ENCODE peak calls at places on chromosomes 3 and 15, in five cellular contexts. G, S, C, U and P are unnamed samples.

GRCh38 chr3:159798951-159799350 is 189.7 kb upstream of the IL12A start:
- DNase-seq in G (no peak), S (peak), C (no peak), U (peak), P (no peak)

GRCh38 chr3:140441006-140441405 is 236.9 kb upstream of the TRIM42 start:
- DNase-seq in G (peak), S (peak), C (no peak), U (no peak), P (no peak)

GRCh38 chr15:39803016-39803415 is 20.4 kb upstream of the FSIP1 start:
- DNase-seq in G (no peak), S (no peak), C (no peak), U (no peak), P (no peak)

GRCh38 chr3:63869929-63870328 is 6.3 kb downstream of the ATXN7 start:
- DNase-seq in G (no peak), S (no peak), C (no peak), U (no peak), P (no peak)

GRCh38 chr3:37198996-37199395 is 24.6 kb upstream of the LRRFIP2 start:
- DNase-seq in G (no peak), S (peak), C (no peak), U (no peak), P (no peak)

GRCh38 chr3:11668243-11669232 is 24.8 kb upstream of the VGLL4 start:
- DNase-seq in G (no peak), S (peak), C (no peak), U (no peak), P (no peak)

GRCh38 chr15:79990280-79990996 is 19.4 kb upstream of the BCL2A1 start:
- DNase-seq in G (no peak), S (no peak), C (no peak), U (no peak), P (no peak)

GRCh38 chr3:33687406-33688010 is 30.5 kb downstream of the CLASP2 start:
- DNase-seq in G (no peak), S (peak), C (no peak), U (no peak), P (no peak)

GRCh38 chr3:136283627-136284026 is 33.5 kb downstream of the PCCB start:
- DNase-seq in G (no peak), S (peak), C (no peak), U (no peak), P (no peak)

GRCh38 chr3:10173926-10174435 is 9.3 kb downstream of the IRAK2 start:
- DNase-seq in G (peak), S (peak), C (peak), U (peak), P (no peak)

GRCh38 chr15:47402829-47403228 is 314.5 kb upstream of the SEMA6D start:
- DNase-seq in G (no peak), S (no peak), C (no peak), U (no peak), P (no peak)
- TF ChIP-seq BHLHE40 in G (no peak), S (no peak), C (no peak), U (no peak), P (no peak)

DNA sequence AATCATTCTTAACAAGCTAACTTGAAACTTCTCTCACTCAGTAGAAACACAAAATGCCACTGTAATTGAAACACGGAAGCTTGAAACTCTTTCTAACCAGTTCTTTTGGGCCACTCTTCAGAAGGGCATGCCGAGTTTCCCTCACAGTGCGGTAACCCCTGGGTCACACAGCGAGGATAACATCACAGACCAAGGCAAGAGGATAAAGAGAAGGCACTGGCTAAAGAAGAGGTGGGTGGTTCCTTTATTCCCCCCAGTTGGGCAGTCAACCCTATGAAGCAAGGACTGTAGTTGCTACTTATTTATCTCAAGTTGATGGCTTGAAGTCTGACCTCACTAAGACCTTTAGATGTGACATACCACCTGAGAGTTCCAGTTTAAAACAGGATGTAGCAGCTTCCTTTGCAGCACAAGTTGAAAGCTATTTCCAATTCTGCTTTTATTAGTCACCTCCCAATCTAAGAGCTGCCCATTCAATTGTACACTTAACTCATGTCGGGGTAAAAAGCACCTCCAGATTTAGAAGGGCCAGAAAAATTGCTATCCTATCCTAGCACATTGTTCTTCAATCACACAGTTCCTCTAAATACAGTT is 272.4 kb downstream of the TIGIT start:
- DNase-seq in G (no peak), S (no peak), C (no peak), U (no peak), P (no peak)
- TF ChIP-seq BHLHE40 in G (no peak), S (no peak), C (no peak), U (no peak), P (no peak)

DNA sequence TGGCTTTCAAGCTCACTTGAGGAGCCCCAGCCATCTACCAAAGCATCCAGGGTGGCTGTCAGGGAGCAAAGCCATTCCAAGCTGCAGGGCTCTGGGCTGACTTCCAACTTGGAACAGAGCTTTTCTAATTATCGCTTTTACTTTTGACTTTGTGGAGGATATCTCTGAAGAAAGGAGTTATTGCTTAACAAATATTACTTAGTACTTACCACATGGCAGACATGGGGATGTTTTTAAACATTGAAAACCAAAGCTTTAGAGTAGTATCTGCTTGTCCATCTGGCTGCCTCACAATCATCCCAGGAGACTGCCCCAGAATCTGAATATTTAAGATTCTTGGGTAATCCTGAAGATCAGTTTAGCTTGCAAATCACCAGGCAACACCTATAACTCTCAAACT is 8.9 kb downstream of the TAGLN3 start:
- DNase-seq in G (no peak), S (peak), C (no peak), U (no peak), P (no peak)
- TF ChIP-seq BHLHE40 in G (no peak), S (no peak), C (no peak), U (no peak), P (no peak)

GRCh38 chr15:100934735-100935134 is 15.6 kb downstream of the LRRK1 start:
- DNase-seq in G (peak), S (peak), C (no peak), U (no peak), P (no peak)
- TF ChIP-seq BHLHE40 in G (no peak), S (no peak), C (no peak), U (no peak), P (no peak)

GRCh38 chr15:91855241-91855640 is 1.7 kb downstream of the SLCO3A1 start:
- DNase-seq in G (no peak), S (no peak), C (no peak), U (no peak), P (no peak)

GRCh38 chr15:91855684-91856553 is 2.4 kb downstream of the SLCO3A1 start:
- DNase-seq in G (peak), S (no peak), C (no peak), U (peak), P (peak)

GRCh38 chr15:91853501-91853967 is at the start of gene SLCO3A1:
- DNase-seq in G (peak), S (peak), C (no peak), U (no peak), P (peak)

GRCh38 chr15:91853968-91854943 is 748 bp downstream of the SLCO3A1 start:
- DNase-seq in G (peak), S (no peak), C (no peak), U (no peak), P (peak)

DNA sequence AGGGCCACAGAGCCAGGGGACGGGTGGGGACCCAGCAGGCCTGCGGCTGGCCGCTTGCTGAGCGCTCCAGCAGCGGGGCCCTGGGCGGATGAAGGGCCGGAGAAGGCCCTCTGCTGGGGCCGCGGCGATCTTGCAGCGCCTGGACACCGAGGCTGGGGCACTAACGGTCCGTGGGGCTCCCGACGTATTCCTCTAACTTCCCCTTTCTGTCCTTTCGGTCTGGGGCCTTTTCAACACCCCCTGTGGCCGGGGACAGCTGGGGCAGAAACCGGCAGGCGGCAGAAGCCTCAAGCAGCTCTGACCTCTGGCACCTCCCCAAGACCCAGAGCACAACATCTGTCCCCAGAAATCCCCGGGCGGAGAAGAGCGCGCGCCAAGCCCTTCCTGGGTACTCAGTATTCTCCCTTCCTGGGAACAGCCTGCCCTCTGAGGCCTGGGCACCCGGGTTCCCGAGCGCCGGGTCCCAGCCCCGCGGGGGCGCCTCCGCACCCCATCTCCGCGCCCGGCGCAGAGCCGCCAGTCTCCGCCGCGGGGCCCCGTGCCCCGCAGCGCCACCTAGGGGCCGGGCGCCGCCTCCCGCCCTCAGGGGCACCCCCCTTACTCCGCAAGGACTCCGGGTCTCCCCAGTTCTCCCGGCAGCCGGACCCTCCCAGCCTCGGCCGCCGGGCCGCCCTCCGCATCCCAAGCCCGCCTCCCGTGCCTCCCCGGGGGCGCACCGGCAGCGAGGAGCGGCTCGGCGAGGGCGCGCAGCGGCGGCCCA is 587 bp upstream of the SLCO3A1 start:
- DNase-seq in G (peak), S (peak), C (peak), U (peak), P (peak)
- TF ChIP-seq BHLHE40 in G (no peak), S (no peak), C (no peak), U (no peak), P (no peak)

GRCh38 chr15:95763426-95763825 is 567.1 kb upstream of the NR2F2 start:
- DNase-seq in G (no peak), S (no peak), C (no peak), U (no peak), P (no peak)

GRCh38 chr15:95765161-95765560 is 565.3 kb upstream of the NR2F2 start:
- DNase-seq in G (no peak), S (no peak), C (no peak), U (no peak), P (no peak)

GRCh38 chr15:95757171-95757570 is 573.3 kb upstream of the NR2F2 start:
- DNase-seq in G (no peak), S (no peak), C (no peak), U (no peak), P (no peak)

GRCh38 chr15:95761742-95762141 is 568.8 kb upstream of the NR2F2 start:
- DNase-seq in G (no peak), S (no peak), C (no peak), U (no peak), P (no peak)

DNA sequence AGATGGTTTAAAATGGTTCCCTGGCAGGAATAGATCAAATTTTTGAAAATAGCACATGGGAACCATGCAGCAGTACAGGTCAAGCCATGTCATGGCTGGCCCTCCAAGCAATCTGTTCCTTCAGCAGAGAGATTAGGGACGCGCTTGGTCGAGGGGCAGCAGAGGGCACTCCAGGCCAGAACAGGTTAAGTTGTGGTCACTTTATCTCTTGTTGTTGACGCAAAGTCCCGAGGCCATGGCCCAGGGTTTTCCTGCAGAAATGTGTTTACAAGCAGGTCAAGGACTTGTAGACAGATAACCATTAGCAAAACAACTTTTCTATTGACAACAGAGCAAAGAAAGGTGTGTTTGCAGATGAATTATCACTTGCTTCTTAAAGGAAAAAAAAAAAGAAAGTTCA is 570.0 kb upstream of the NR2F2 start:
- DNase-seq in G (peak), S (no peak), C (peak), U (peak), P (no peak)
- TF ChIP-seq BHLHE40 in G (no peak), S (no peak), C (peak), U (no peak), P (no peak)

DNA sequence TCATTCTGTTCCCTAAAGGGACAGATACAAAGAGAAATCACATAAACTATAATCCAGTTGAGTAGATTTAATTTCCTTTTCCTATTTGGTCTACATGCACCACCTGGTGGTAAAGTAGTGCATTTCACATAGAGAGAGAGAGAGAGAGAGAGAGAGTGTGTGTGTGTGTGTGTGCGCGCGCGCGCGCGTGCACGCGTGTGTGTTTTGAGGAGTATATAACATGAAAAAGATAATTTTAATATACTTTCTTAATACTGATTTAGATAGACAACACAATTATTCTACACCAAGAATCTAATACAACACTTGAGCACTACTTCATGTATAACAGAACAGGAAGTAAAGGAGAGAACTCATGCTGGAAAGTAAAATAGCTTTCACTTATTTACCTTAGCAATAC is 1.1 kb upstream of the FGF7 start:
- DNase-seq in G (peak), S (peak), C (peak), U (peak), P (peak)
- TF ChIP-seq BHLHE40 in G (no peak), S (peak), C (no peak), U (no peak), P (no peak)

DNA sequence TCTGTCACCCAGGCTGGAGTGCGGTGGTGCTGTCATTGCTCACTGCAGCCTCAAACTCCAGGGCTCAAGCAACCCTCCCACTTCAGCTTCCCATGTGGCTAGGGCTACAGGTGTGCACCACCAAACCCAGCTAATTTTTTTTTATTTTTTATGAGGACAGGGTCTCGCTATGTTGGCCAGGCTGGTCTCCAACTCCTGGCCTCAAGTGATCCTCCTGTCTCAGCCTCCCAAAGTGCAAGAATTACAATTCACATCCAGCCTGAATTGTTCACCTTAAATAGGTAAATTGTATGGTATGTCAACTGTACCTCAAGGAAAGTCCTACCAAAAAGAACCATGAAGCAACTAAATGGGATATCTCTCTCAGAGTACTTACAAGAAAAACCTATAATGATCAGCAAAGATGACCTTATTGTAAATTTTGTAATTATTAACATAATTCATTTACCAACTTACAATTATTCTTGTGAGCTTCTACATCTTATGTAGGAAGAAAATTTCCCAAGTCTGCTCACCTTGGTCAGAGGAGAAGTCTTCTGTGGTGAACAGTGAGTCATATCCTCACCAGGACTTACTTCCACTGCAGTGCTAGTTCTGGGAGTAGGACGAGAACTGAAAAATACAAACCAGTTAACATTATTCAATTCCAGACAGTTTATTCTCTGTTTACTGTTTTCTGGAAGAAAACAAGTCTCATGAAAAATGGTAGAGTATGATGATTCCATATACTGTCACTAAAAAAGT is 54.4 kb downstream of the ULK4 start:
- DNase-seq in G (no peak), S (peak), C (no peak), U (no peak), P (no peak)
- TF ChIP-seq BHLHE40 in G (no peak), S (no peak), C (no peak), U (no peak), P (no peak)